ENCODE peak calls at places on chromosome 18, in seven cellular contexts. G is H9, F is IMR-90, R is neuronal stem cell, W is mesendoderm, C is mesenchymal stem cell, O is H1. J is an unnamed sample.

GRCh38 chr18:46623541-46623940 is 33.5 kb downstream of the LOXHD1 start:
- DNase-seq in G (no peak), C (no peak), W (no peak), F (no peak), R (no peak), O (peak; percentile 44), J (no peak)

GRCh38 chr18:39952816-39953215 is 2002.2 kb upstream of the PIK3C3 start:
- DNase-seq in R (no peak), C (no peak), G (no peak), W (no peak), O (no peak), F (no peak), J (no peak)

GRCh38 chr18:54822872-54823845 is 5.1 kb upstream of the RAB27B start:
- DNase-seq in C (peak; percentile 94), O (no peak), F (peak; percentile 92), R (no peak), G (no peak), W (no peak), J (no peak)

GRCh38 chr18:35876243-35876642 is 96.2 kb upstream of the RMP24 start:
- DNase-seq in R (no peak), C (no peak), W (peak; percentile 29), G (no peak), F (no peak), O (no peak), J (no peak)

GRCh38 chr18:7950380-7951143 is 383.4 kb downstream of the PTPRM start:
- DNase-seq in F (peak; percentile 74), O (no peak), R (no peak), G (no peak), W (peak; percentile 19), C (peak; percentile 66), J (no peak)

GRCh38 chr18:31656754-31657153 is 27.6 kb downstream of the B4GALT6 start:
- DNase-seq in W (no peak), G (no peak), C (no peak), R (no peak), O (no peak), F (no peak), J (no peak)

GRCh38 chr18:33579147-33579867 is 1.3 kb downstream of the ASXL3 start:
- DNase-seq in C (no peak), G (no peak), R (peak; percentile 27), F (no peak), W (no peak), O (no peak), J (no peak)

GRCh38 chr18:33472554-33472953 is 32.0 kb upstream of the CCDC178 start:
- DNase-seq in O (no peak), R (no peak), C (no peak), F (no peak), W (peak; percentile 3), G (no peak), J (no peak)

GRCh38 chr18:24011095-24011917 is 3.2 kb upstream of the TTC39C start:
- DNase-seq in G (no peak), C (no peak), F (no peak), O (no peak), R (no peak), W (no peak), J (no peak)

GRCh38 chr18:32730620-32731021 is 42.2 kb downstream of the KLHL14 start:
- DNase-seq in F (no peak), G (no peak), O (no peak), W (no peak), C (peak; percentile 18), R (no peak), J (no peak)

GRCh38 chr18:37668971-37669747 is 103.6 kb upstream of the CELF4 start:
- DNase-seq in C (no peak), W (peak; percentile 97), R (peak; percentile 43), O (no peak), G (peak; percentile 65), F (no peak), J (no peak)

GRCh38 chr18:13284330-13285027 is 65.9 kb downstream of the LDLRAD4 start:
- DNase-seq in O (no peak), C (no peak), F (no peak), R (no peak), W (no peak), G (no peak), J (no peak)

GRCh38 chr18:54130177-54130576 is 94.3 kb downstream of the MBD2 start:
- DNase-seq in R (no peak), F (peak; percentile 10), C (no peak), W (no peak), O (no peak), G (no peak), J (peak; percentile 62)

GRCh38 chr18:36697905-36698304 is 130.9 kb downstream of the TPGS2 start:
- DNase-seq in W (no peak), G (no peak), C (no peak), R (no peak), F (peak; percentile 94), O (no peak), J (no peak)

GRCh38 chr18:9055185-9055584 is 47.3 kb upstream of the NDUFV2 start:
- DNase-seq in W (no peak), C (peak; percentile 52), F (peak; percentile 86), G (no peak), R (no peak), O (no peak), J (peak; percentile 49)

GRCh38 chr18:9053814-9054213 is 48.7 kb upstream of the NDUFV2 start:
- DNase-seq in C (no peak), O (no peak), R (no peak), W (no peak), G (no peak), F (no peak), J (no peak)

GRCh38 chr18:9048808-9049494 is 53.5 kb upstream of the NDUFV2 start:
- DNase-seq in C (peak; percentile 17), W (no peak), O (no peak), R (no peak), F (peak; percentile 44), G (no peak), J (no peak)

GRCh38 chr18:9047715-9048114 is 54.8 kb upstream of the NDUFV2 start:
- DNase-seq in O (no peak), F (no peak), G (no peak), R (no peak), C (no peak), W (no peak), J (peak; percentile 78)

DNA sequence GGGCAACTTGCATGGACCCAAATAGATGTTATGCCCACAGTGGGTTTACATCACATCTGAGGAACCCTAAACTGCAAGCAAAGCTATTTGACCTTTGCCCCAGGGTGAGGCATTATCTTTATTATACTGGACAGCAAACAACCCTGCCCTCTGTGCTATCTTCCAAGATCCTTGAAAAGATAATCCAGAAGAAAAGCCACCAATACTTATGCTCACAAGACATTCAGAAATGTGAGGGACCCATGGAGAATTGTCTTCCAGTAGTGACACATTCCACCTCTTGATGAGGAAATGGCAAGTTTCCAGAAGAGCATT is 53.0 kb upstream of the NDUFV2 start:
- DNase-seq in F (no peak), R (no peak), G (no peak), W (no peak), O (no peak), C (no peak), J (no peak)
- H3K79me1 ChIP-seq in F (no peaks in the 10 kb centered on the region), R (no peaks in the 10 kb centered on the region), G (no peaks in the 10 kb centered on the region), W (no peaks in the 10 kb centered on the region), O (no peaks in the 10 kb centered on the region), C (no peaks in the 10 kb centered on the region), J (no peaks in the 10 kb centered on the region)

DNA sequence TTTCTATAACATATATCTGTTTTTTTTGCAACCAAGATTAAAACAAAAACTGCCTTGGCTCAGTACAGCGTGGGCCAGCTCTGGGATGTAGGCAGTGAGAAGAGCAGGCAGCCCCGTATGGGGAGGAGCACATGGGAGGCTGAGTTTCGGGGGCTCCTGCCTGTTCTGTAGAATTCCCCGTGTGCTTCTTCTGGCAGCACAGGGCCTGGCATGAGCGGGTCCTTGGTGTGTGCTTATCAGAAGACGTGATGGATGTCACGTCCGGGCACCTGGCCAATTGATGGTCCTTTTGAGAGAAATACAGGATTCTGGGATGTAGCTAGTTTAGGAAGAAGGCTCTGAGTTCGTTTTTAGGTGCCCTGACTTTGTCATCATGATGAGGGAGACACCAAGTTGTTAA is 16.2 kb downstream of the IMPA2 start:
- DNase-seq in G (no peak), C (no peak), W (no peak), O (no peak), R (no peak), F (no peak), J (no peak)
- H3K4me1 ChIP-seq in G (peaks cover 11% of the 10 kb centered on the region), C (peaks cover 36% of the 10 kb centered on the region), W (peaks cover 8% of the 10 kb centered on the region), O (peaks cover 5% of the 10 kb centered on the region), R (peaks cover 10% of the 10 kb centered on the region), F (peaks cover 11% of the 10 kb centered on the region), J (peaks cover 6% of the 10 kb centered on the region)

DNA sequence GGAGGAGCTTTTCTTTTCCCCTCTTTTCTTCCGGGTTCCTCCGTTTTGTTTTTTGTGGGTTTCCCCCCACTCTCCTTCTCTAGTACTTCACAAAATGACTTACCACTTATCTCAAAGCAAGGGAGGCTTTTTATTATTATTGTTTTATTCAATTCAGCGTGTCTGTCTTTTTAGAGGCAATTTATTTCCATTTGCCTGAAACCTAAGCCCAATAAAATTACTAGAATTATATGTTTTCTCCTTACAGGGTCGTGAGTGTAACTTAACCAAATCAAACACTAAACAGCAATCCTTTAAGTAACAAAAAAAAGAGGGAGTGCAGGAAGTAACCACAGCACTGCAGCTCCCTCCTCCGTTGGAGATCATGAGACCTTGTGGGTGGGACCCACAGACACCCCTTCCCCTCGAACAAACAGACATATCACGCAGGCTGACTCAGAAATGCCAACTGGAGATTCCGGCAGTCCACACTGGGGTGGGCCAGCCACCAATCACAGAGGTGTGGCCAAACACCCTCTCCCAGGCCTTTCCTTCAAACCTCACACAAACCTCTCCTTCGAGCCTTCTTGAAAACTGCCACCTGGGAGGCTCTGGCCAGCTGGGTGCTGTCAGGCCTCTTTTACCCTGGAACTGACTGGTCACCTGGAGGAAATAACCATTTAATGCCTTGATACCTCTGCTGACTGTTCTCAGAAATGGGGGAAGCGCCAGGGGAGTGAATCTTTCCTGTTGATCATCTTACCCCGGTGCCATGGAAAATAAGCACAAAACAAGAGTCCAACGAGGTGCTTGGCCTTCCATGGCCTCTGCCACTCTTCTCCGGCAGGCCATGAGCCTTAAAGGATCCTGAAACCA is 207.1 kb upstream of the SMAD2 start:
- DNase-seq in W (no peak), R (no peak), O (no peak), C (no peak), F (no peak), G (no peak), J (no peak)
- H2AK5ac ChIP-seq in W (no peak overlapping the region), R (no peak overlapping the region), O (no peak overlapping the region), C (no peak overlapping the region), F (no peak overlapping the region), G (no peak overlapping the region), J (no peak overlapping the region)

DNA sequence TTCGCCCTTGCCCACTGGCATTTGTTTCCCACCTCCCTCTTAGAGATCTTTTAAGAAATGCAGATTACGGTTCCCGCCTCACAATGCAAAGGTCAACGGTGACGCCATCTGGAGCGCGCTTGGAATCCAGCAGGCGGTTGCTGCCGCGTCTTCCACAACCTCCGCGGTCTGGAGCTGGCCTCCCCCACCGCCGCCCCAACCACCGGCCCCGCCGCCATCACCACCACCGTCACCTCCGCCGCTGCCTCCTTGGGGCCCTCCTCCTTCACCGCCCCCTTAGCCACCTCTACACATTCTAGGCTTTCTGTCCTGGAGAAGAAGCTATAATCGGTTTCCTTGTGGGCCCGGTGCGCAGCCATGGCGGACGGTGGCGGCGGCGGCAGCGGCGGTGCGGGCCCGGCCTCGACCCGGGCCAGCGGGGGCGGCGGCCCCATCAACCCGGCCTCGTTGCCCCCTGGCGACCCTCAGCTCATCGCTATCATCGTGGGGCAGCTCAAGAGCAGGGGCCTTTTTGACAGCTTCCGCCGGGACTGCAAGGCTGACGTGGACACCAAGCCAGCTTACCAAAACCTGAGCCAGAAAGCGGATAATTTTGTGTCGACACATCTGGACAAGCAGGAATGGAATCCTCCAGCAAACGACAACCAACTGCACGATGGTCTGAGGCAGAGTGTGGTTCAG is at the start of gene BOD1L2:
- DNase-seq in F (no peak), O (no peak), C (no peak), G (peak; percentile 65), W (no peak), R (no peak), J (no peak)
- H3K79me1 ChIP-seq in F (no peaks in the 10 kb centered on the region), O (no peaks in the 10 kb centered on the region), C (no peaks in the 10 kb centered on the region), G (no peaks in the 10 kb centered on the region), W (no peaks in the 10 kb centered on the region), R (no peaks in the 10 kb centered on the region), J (no peaks in the 10 kb centered on the region)

GRCh38 chr18:63192171-63192884 is 127.2 kb downstream of the BCL2 start:
- DNase-seq in G (no peak), C (no peak), W (peak; percentile 27), O (no peak), R (no peak), F (no peak), J (peak; percentile 13)
- H3K4me1 ChIP-seq in G (no peaks in the 10 kb centered on the region), C (no peaks in the 10 kb centered on the region), W (no peaks in the 10 kb centered on the region), O (no peaks in the 10 kb centered on the region), R (peaks cover 2% of the 10 kb centered on the region), F (no peaks in the 10 kb centered on the region), J (no peaks in the 10 kb centered on the region)